ENCODE peak calls at places on chromosomes 12 and 14, in four cellular contexts. One of them, this sample, is unnamed.

GRCh38 chr14:76719664-76720063 is 41.6 kb upstream of the VASH1 start:
- DNase-seq in fibroblast of mammary gland: no peak
- DNase-seq in mucosa of descending colon: no peak
- DNase-seq in lower lobe of right lung: no peak
- DNase-seq in this sample: no peak

GRCh38 chr12:52903855-52904508 is 894 bp downstream of the KRT8 start:
- DNase-seq in fibroblast of mammary gland: peak; percentile 23
- DNase-seq in mucosa of descending colon: no peak
- DNase-seq in lower lobe of right lung: peak; percentile 71
- DNase-seq in this sample: peak; percentile 60

GRCh38 chr14:38199768-38200167 is 7.9 kb upstream of the SSTR1 start:
- DNase-seq in fibroblast of mammary gland: peak; percentile 73
- DNase-seq in lower lobe of right lung: no peak
- DNase-seq in mucosa of descending colon: no peak
- DNase-seq in this sample: peak; percentile 24

GRCh38 chr14:70130498-70130897 is 58.3 kb downstream of the SLC8A3 start:
- DNase-seq in lower lobe of right lung: no peak
- DNase-seq in mucosa of descending colon: no peak
- DNase-seq in fibroblast of mammary gland: no peak
- DNase-seq in this sample: no peak

GRCh38 chr14:77007975-77008421 is 20.5 kb downstream of the IRF2BPL start:
- DNase-seq in lower lobe of right lung: peak; percentile 89
- DNase-seq in fibroblast of mammary gland: no peak
- DNase-seq in mucosa of descending colon: peak; percentile 89
- DNase-seq in this sample: peak; percentile 67

GRCh38 chr14:104131968-104132732 is 6.2 kb upstream of the KIF26A start:
- DNase-seq in lower lobe of right lung: no peak
- DNase-seq in fibroblast of mammary gland: no peak
- DNase-seq in mucosa of descending colon: no peak
- DNase-seq in this sample: no peak

GRCh38 chr14:34056081-34056480 is 105.2 kb upstream of the EGLN3 start:
- DNase-seq in mucosa of descending colon: no peak
- DNase-seq in lower lobe of right lung: no peak
- DNase-seq in fibroblast of mammary gland: no peak
- DNase-seq in this sample: no peak

GRCh38 chr14:71130491-71131179 is 223.4 kb downstream of the PCNX1 start:
- DNase-seq in mucosa of descending colon: no peak
- DNase-seq in lower lobe of right lung: no peak
- DNase-seq in fibroblast of mammary gland: peak; percentile 75
- DNase-seq in this sample: no peak

GRCh38 chr12:89836026-89836425 is 127.4 kb upstream of the ATP2B1 start:
- DNase-seq in lower lobe of right lung: no peak
- DNase-seq in mucosa of descending colon: no peak
- DNase-seq in fibroblast of mammary gland: peak; percentile 7
- DNase-seq in this sample: no peak

GRCh38 chr12:105461276-105461975 is 130.9 kb downstream of the C12orf75 start:
- DNase-seq in fibroblast of mammary gland: no peak
- DNase-seq in lower lobe of right lung: no peak
- DNase-seq in mucosa of descending colon: no peak
- DNase-seq in this sample: no peak

GRCh38 chr14:44404599-44405349 is 102.3 kb downstream of the FSCB start:
- DNase-seq in fibroblast of mammary gland: no peak
- DNase-seq in lower lobe of right lung: no peak
- DNase-seq in mucosa of descending colon: no peak
- DNase-seq in this sample: no peak

GRCh38 chr14:58138065-58138718 is 13.8 kb downstream of the ARMH4 start:
- DNase-seq in fibroblast of mammary gland: no peak
- DNase-seq in mucosa of descending colon: no peak
- DNase-seq in lower lobe of right lung: no peak
- DNase-seq in this sample: no peak

GRCh38 chr12:25655702-25656101 is 102.6 kb upstream of the LMNTD1 start:
- DNase-seq in mucosa of descending colon: no peak
- DNase-seq in fibroblast of mammary gland: no peak
- DNase-seq in lower lobe of right lung: no peak
- DNase-seq in this sample: peak; percentile 30

GRCh38 chr14:73467800-73468199 is 9.5 kb upstream of the NUMB start:
- DNase-seq in mucosa of descending colon: no peak
- DNase-seq in lower lobe of right lung: no peak
- DNase-seq in fibroblast of mammary gland: peak; percentile 90
- DNase-seq in this sample: no peak

DNA sequence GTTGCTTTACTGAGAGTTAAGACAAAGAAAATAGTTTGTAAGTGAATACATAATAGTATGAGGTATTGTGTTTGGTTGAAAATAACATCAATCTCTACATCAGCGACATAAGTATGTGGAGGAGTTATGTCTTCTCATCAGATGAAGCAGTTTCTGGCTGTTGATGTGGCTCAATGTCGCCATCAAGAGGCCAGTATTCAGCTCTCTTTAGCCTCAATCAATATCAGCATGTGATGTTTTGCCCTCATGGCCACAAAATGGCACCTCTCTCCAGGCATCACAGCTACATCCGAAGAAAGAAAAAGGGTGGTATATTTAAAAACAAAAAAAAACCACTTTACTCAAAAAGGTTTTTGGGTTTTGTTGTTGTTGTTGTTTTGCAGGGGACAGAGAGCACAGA is 302.3 kb upstream of the TMEM132C start:
- DNase-seq in mucosa of descending colon: peak; percentile 55
- DNase-seq in lower lobe of right lung: no peak
- DNase-seq in fibroblast of mammary gland: no peak
- DNase-seq in this sample: no peak
- TF ChIP-seq CTCF in mucosa of descending colon: no peak
- TF ChIP-seq CTCF in lower lobe of right lung: no peak
- TF ChIP-seq CTCF in fibroblast of mammary gland: no peak
- TF ChIP-seq CTCF in this sample: no peak

GRCh38 chr12:109466821-109467220 is 10.3 kb downstream of the KCTD10 start:
- DNase-seq in mucosa of descending colon: no peak
- DNase-seq in lower lobe of right lung: no peak
- DNase-seq in fibroblast of mammary gland: no peak
- DNase-seq in this sample: no peak
- TF ChIP-seq CTCF in mucosa of descending colon: no peak
- TF ChIP-seq CTCF in lower lobe of right lung: no peak
- TF ChIP-seq CTCF in fibroblast of mammary gland: no peak
- TF ChIP-seq CTCF in this sample: no peak

GRCh38 chr12:125633686-125634085 is 568.5 kb downstream of the AACS start:
- DNase-seq in lower lobe of right lung: peak; percentile 49
- DNase-seq in mucosa of descending colon: no peak
- DNase-seq in fibroblast of mammary gland: no peak
- DNase-seq in this sample: no peak
- TF ChIP-seq CTCF in lower lobe of right lung: no peak
- TF ChIP-seq CTCF in mucosa of descending colon: no peak
- TF ChIP-seq CTCF in fibroblast of mammary gland: no peak
- TF ChIP-seq CTCF in this sample: no peak

GRCh38 chr12:3924761-3925160 is 51.6 kb upstream of the PARP11 start:
- DNase-seq in fibroblast of mammary gland: no peak
- DNase-seq in mucosa of descending colon: no peak
- DNase-seq in lower lobe of right lung: no peak
- DNase-seq in this sample: no peak
- TF ChIP-seq CTCF in fibroblast of mammary gland: no peak
- TF ChIP-seq CTCF in mucosa of descending colon: no peak
- TF ChIP-seq CTCF in lower lobe of right lung: no peak
- TF ChIP-seq CTCF in this sample: no peak

DNA sequence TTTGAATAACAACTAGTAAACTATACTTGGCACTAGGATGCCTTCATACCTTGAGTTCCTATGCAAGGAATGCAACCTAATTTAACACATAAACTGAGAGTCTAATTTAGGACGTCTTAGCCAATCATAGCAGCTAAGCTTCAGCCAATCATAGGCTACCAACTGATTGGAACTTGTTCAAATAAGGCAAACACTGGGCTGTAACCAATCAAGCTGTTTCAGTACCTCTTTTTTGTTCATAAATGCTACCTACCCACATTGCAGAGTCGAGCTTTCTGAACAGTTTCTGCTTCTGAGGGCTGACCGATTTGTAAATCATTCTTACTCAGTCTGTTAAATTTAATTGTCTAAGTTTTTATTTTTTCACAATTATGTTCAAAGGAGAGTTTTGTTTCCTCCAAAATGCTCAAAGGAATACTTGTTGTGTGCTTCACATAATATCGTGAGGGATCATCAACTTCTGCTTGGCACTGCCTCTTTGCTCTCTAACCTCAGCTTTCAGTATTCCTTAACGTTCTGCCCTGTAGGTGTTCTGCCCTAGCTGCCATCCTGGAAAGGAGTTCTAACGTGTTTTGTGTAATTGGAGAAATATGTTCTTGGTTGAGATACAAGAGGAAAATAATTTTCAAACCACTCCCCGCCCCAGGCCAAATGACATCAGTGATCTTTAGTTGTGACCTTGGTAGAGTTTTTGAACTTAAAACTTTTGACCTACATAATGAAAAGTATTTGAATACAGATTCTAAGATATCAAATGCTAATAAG is 380.4 kb upstream of the MIS18BP1 start:
- DNase-seq in lower lobe of right lung: no peak
- DNase-seq in mucosa of descending colon: no peak
- DNase-seq in fibroblast of mammary gland: no peak
- DNase-seq in this sample: peak; percentile 4
- TF ChIP-seq CTCF in lower lobe of right lung: no peak
- TF ChIP-seq CTCF in mucosa of descending colon: no peak
- TF ChIP-seq CTCF in fibroblast of mammary gland: no peak
- TF ChIP-seq CTCF in this sample: no peak

GRCh38 chr12:102484732-102485069 is 4.3 kb upstream of the IGF1 start:
- DNase-seq in mucosa of descending colon: no peak
- DNase-seq in fibroblast of mammary gland: no peak
- DNase-seq in lower lobe of right lung: no peak
- DNase-seq in this sample: no peak
- TF ChIP-seq CTCF in mucosa of descending colon: no peak
- TF ChIP-seq CTCF in fibroblast of mammary gland: no peak
- TF ChIP-seq CTCF in lower lobe of right lung: peak; percentile 1
- TF ChIP-seq CTCF in this sample: peak; percentile 72

GRCh38 chr12:29455087-29455486 is 42.4 kb downstream of the OVCH1 start:
- DNase-seq in fibroblast of mammary gland: no peak
- DNase-seq in mucosa of descending colon: no peak
- DNase-seq in lower lobe of right lung: no peak
- DNase-seq in this sample: no peak

GRCh38 chr12:29463198-29463597 is 34.3 kb downstream of the OVCH1 start:
- DNase-seq in mucosa of descending colon: no peak
- DNase-seq in lower lobe of right lung: no peak
- DNase-seq in fibroblast of mammary gland: no peak
- DNase-seq in this sample: no peak

DNA sequence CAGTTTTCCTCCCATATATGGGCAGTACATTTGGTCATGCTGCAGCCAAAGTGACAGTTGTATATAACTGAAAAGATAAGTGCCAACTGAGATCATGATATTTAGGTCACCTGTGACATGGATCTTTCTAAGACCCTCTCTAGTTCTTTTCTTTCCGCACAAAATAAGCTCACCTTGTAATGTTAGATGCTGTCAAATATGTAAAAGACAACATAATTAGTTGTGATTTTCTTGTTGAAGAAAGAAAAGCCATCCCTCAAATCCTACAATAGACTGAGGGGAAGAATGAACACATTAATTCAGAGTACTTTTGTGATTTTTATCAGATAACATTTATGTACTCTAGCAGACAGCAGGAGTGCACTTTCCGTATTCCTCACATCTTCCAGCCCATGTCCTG is 37.4 kb downstream of the OVCH1 start:
- DNase-seq in lower lobe of right lung: no peak
- DNase-seq in fibroblast of mammary gland: no peak
- DNase-seq in mucosa of descending colon: no peak
- DNase-seq in this sample: no peak
- TF ChIP-seq CTCF in lower lobe of right lung: no peak
- TF ChIP-seq CTCF in fibroblast of mammary gland: no peak
- TF ChIP-seq CTCF in mucosa of descending colon: no peak
- TF ChIP-seq CTCF in this sample: no peak

GRCh38 chr14:106831322-106831720 is 1304.9 kb downstream of the TMEM121 start:
- DNase-seq in mucosa of descending colon: peak; percentile 65
- DNase-seq in fibroblast of mammary gland: peak; percentile 6
- DNase-seq in lower lobe of right lung: peak; percentile 65
- DNase-seq in this sample: no peak
- TF ChIP-seq CTCF in mucosa of descending colon: no peak
- TF ChIP-seq CTCF in fibroblast of mammary gland: peak; percentile 39
- TF ChIP-seq CTCF in lower lobe of right lung: peak; percentile 34
- TF ChIP-seq CTCF in this sample: no peak

This sample was measured in RWPE1.